ENCODE peak calls at places on chromosomes 13 and 19, in ten cellular contexts. U is CD8-positive, alpha-beta T cell; J is cardiac fibroblast; X is neural progenitor cell; K is lower leg skin; P is H1; Y is RWPE1; W is nephron progenitor cell; B is WTC11; Q is CD4-positive, alpha-beta T cell. N is an unnamed sample.

GRCh38 chr19:58563034-58563573 is 4.7 kb upstream of the UBE2M start:
- DNase-seq in J (peak; percentile 19), W (no peak), U (no peak), Y (no peak), X (no peak), P (no peak), K (peak; percentile 85), Q (no peak), B (peak; percentile 30), N (no peak)

GRCh38 chr19:39448271-39448670 is 2.9 kb downstream of the SUPT5H start:
- DNase-seq in J (no peak), B (no peak), U (no peak), K (no peak), P (no peak), W (no peak), X (no peak), Y (no peak), Q (no peak), N (no peak)

GRCh38 chr19:49335784-49336481 is 727 bp downstream of the CD37 start:
- DNase-seq in U (no peak), J (no peak), X (no peak), Q (no peak), K (peak; percentile 82), W (no peak), Y (no peak), P (no peak), B (peak; percentile 1), N (no peak)

GRCh38 chr13:53341144-53341510 is 312.5 kb downstream of the OLFM4 start:
- DNase-seq in Q (no peak), U (no peak), J (no peak), P (no peak), Y (no peak), B (no peak), K (no peak), W (no peak), X (no peak), N (no peak)

GRCh38 chr13:26062853-26063444 is 11.1 kb upstream of the SHISA2 start:
- DNase-seq in W (peak; percentile 30), Y (peak; percentile 50), B (no peak), P (no peak), K (no peak), Q (peak; percentile 24), X (peak; percentile 73), U (no peak), J (peak; percentile 78), N (peak; percentile 43)

GRCh38 chr19:19750842-19751790 is 18.2 kb upstream of the ZNF14 start:
- DNase-seq in B (no peak), U (no peak), K (no peak), X (no peak), J (no peak), Q (no peak), P (no peak), Y (no peak), W (no peak), N (no peak)

GRCh38 chr13:44934724-44935123 is 54.5 kb downstream of the NUFIP1 start:
- DNase-seq in Y (peak; percentile 46), J (peak; percentile 64), B (no peak), U (no peak), Q (no peak), X (no peak), K (no peak), P (no peak), W (no peak), N (no peak)

GRCh38 chr19:29535432-29535831 is 9.6 kb downstream of the VSTM2B start:
- DNase-seq in W (peak; percentile 28), Q (no peak), Y (no peak), U (no peak), X (peak; percentile 39), K (peak; percentile 74), B (peak; percentile 30), P (peak; percentile 40), J (no peak), N (no peak)

GRCh38 chr13:88472316-88472715 is 801.1 kb downstream of the SLITRK5 start:
- DNase-seq in B (no peak), U (no peak), Y (no peak), P (no peak), J (no peak), Q (no peak), W (no peak), X (no peak), K (no peak), N (no peak)

GRCh38 chr19:17441241-17442135 is 7.0 kb downstream of the TMEM221 start:
- DNase-seq in U (no peak), P (peak; percentile 59), Y (peak; percentile 65), B (peak; percentile 41), J (peak; percentile 47), W (peak; percentile 44), X (peak; percentile 56), Q (no peak), K (no peak), N (peak; percentile 31)

GRCh38 chr19:40831502-40832430 is 18.5 kb downstream of the CYP2A6 start:
- DNase-seq in B (no peak), Y (peak; percentile 74), Q (no peak), U (no peak), J (peak; percentile 96), K (peak; percentile 78), W (no peak), X (no peak), P (no peak), N (no peak)

GRCh38 chr19:36060430-36060829 is 5.7 kb downstream of the WDR62 start:
- DNase-seq in J (peak; percentile 78), B (peak; percentile 54), P (peak; percentile 51), Y (peak; percentile 45), W (peak; percentile 32), K (no peak), Q (peak; percentile 10), U (no peak), X (peak; percentile 43), N (peak; percentile 9)
- TF ChIP-seq CTCF in J (peak; percentile 75), B (no peak), P (peak; percentile 79), Y (peak; percentile 26), W (peak; percentile 28), K (no peak), Q (no peak), U (no peak), X (peak; percentile 49), N (peak; percentile 58)

DNA sequence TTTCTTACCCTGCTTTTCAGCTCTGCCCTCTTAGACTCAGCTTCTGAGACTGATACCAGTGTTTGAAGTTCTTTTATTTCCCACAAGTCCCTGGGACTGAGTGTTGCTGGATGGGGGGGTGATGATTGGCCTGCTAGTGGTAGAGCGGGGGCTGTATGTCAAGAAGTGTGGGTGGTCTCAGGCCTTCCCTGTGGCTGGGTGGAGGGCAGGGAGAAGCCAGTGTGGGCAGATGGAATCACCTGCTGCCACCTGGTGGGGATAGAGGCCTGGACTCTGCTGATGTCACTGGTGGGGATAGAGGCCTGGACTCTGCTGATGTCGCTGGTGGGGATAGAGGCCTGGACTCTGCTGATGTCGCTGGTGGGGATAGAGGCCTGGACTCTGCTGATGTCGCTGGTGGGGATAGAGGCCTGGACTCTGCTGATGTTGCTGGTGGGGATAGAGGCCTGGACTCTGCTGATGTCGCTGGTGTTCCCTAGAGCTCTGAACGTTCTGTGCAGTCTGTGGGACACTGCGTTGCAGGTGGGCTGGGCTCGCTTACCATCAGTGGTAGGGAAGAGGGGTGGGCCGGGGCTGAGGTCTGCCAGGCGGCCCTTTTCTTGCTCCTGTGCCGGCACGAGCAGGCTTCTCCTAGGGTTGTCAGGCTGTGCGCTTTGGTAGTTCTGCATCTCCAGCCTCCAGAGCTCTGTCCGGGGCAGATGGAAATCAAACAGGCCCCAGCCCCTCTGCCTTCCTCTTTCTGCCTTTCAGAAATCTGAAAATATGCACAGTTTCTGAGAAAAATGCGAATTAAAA is 101.3 kb downstream of the ARHGEF7 start:
- DNase-seq in X (peak; percentile 76), U (peak; percentile 18), Y (peak; percentile 34), K (no peak), B (peak; percentile 65), P (peak; percentile 72), Q (peak; percentile 40), W (peak; percentile 64), J (no peak), N (no peak)
- TF ChIP-seq CTCF in X (peak; percentile 62), U (peak; percentile 39), Y (peak; percentile 31), K (no peak), B (peak; percentile 20), P (peak; percentile 76), Q (peak; percentile 65), W (peak; percentile 40), J (peak; percentile 49), N (peak; percentile 60)

GRCh38 chr19:13150187-13150918 is at the start of the genes IER2 and STX10:
- DNase-seq in U (peak; percentile 86), B (peak; percentile 90), X (peak; percentile 92), P (peak; percentile 91), Y (peak; percentile 92), J (peak; percentile 97), Q (peak; percentile 92), W (peak; percentile 85), K (peak; percentile 99), N (peak; percentile 72)

GRCh38 chr19:13150919-13151604 is 851 bp downstream of the IER2 start:
- DNase-seq in U (no peak), W (peak; percentile 33), X (peak; percentile 54), P (peak; percentile 58), Q (no peak), J (no peak), K (peak; percentile 90), B (no peak), Y (no peak), N (no peak)

GRCh38 chr19:13152356-13152853 is 2.2 kb downstream of the IER2 start:
- DNase-seq in J (no peak), U (no peak), Y (no peak), Q (no peak), B (no peak), K (no peak), P (no peak), X (peak; percentile 71), W (no peak), N (no peak)

GRCh38 chr19:13152854-13153626 is 2.8 kb downstream of the IER2 start:
- DNase-seq in Y (peak; percentile 94), B (peak; percentile 95), K (peak; percentile 100), J (peak; percentile 98), U (peak; percentile 96), W (peak; percentile 96), P (peak; percentile 99), X (peak; percentile 97), Q (peak; percentile 96), N (peak; percentile 99)

GRCh38 chr19:13151605-13152355 is 1.6 kb downstream of the IER2 start:
- DNase-seq in K (peak; percentile 100), Q (peak; percentile 94), X (peak; percentile 99), W (peak; percentile 96), Y (peak; percentile 99), U (peak; percentile 91), P (peak; percentile 96), B (peak; percentile 97), J (peak; percentile 99), N (peak; percentile 87)
- TF ChIP-seq CTCF in K (no peak), Q (no peak), X (peak; percentile 17), W (no peak), Y (no peak), U (no peak), P (no peak), B (no peak), J (no peak), N (peak; percentile 36)

DNA sequence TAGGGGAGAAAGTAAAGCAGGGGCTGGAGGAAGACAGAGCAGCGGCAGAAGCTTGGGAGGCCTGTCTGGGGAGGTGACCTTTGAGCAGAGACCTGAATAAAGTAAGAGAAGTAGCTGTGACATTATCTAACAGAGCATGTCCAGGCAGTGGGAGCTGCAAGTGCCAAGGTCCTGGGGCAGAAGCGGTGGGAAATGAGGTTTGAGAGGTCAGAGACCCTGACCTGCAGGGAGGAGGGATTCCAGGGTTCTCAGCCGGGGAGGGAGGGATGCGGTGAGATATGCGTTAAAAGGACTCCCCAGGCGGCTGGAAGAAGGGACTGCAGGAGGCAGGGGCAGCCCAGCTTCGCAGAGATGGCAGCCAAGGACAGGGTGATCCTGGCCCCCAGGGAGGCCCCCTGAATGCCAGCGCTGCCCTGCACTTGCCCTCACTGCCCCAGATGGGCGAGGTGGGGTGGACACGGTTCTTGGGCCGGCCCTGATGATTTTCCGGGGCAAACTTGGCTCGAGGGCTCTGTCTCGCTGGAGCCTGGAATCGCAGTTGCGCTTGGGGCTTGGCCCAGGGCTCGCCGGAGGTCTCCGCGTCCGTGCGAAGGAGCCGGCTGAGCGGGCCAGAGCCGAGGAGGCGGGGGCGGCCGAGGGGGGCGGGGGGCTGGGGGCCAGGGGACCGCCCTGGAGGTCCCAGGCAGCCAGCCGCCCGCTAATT is 3.2 kb downstream of the CRLF1 start:
- DNase-seq in P (peak; percentile 74), Q (no peak), Y (no peak), K (peak; percentile 83), U (no peak), J (peak; percentile 34), W (peak; percentile 52), B (peak; percentile 64), X (peak; percentile 75), N (no peak)
- TF ChIP-seq CTCF in P (peak; percentile 45), Q (no peak), Y (no peak), K (no peak), U (no peak), J (peak; percentile 48), W (peak; percentile 34), B (no peak), X (peak; percentile 29), N (peak; percentile 43)